ENCODE peak calls at places on chromosomes 3 and 15, in five cellular contexts. T is neuronal stem cell, L is mesenchymal stem cell, O is trophoblast cell, V is H1. R is an unnamed sample.

GRCh38 chr15:81030368-81030739 is 29.6 kb downstream of the TLNRD1 start:
- DNase-seq in T (no peak), L (no peak), O (no peak), V (no peak), R (no peak)

GRCh38 chr15:62060896-62061280 is 641 bp upstream of the VPS13C start:
- DNase-seq in T (no peak), L (no peak), O (no peak), V (no peak), R (no peak)

GRCh38 chr15:25250011-25250596 is 188.7 kb downstream of the UBE3A start:
- DNase-seq in T (no peak), L (no peak), O (no peak), V (no peak), R (no peak)

GRCh38 chr3:184827572-184827971 is 15.6 kb downstream of the VPS8 start:
- DNase-seq in T (no peak), L (no peak), O (no peak), V (no peak), R (no peak)

GRCh38 chr3:36892457-36893136 is 52.3 kb downstream of the TRANK1 start:
- DNase-seq in T (no peak), L (no peak), O (no peak), V (peak; percentile 24), R (no peak)

GRCh38 chr3:74564560-74564959 is 49.9 kb downstream of the CNTN3 start:
- DNase-seq in T (no peak), L (no peak), O (no peak), V (no peak), R (no peak)

GRCh38 chr3:53240989-53241972 is 14.5 kb downstream of the TKT start:
- DNase-seq in T (no peak), L (no peak), O (no peak), V (no peak), R (no peak)

GRCh38 chr3:73530030-73530411 is 94.7 kb downstream of the PDZRN3 start:
- DNase-seq in T (no peak), L (peak; percentile 85), O (no peak), V (no peak), R (no peak)

DNA sequence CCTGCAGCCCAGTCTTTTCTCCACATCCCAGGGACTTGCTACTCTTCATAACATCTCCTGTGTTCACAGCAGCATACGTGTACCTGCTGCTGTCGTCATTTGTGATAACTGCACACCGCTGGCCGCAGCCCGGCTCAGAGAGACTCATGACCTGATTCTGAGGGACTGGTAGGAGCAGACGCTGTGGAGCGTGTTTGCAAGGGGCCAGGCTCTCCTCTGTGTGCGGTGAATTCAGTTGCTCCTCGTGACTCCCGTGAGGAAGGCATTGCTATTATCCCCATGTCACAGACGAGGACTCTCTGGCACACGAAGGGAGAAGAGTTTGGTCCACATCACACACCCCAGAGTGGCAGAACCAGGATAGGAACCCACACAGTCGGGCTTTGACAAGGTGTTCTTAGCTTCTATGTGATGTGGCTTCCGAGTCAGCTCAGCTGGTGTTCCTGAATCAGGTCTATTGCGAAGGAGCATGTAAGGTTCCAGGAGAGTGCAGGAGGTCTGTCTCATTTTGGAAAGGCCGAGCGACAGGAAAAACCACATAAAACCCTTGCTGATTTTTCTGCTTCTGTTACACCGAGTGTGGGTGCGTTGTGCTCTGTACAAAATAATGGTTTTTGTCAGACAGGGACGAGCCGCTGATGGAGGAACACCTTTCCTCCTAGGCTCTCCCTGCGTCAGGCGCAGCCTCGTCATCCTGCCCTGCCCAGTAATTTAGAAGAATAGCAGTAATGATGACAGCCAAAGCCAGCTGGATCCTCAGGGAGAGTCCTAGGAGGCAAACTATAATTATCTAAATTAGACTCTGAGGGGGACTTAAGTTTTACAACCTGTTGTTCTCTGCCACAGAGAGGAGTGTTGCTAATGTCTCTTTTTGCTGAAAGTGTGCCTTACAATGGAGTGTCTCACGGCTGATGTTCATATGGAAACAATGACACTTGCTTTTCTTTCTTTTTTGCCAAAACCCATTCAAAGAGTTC is 157.5 kb upstream of the RGMA start:
- DNase-seq in T (no peak), L (no peak), O (no peak), V (no peak), R (no peak)
- H2BK12ac ChIP-seq in T (no peak overlapping the region), L (no peak overlapping the region), O (no peak overlapping the region), V (peak overlapping the region; percentile 71), R (no peak overlapping the region)

GRCh38 chr3:194872669-194872977 is 186.9 kb downstream of the FAM43A start:
- DNase-seq in T (no peak), L (peak; percentile 41), O (peak; percentile 43), V (no peak), R (peak; percentile 47)
- H2AFZ ChIP-seq in T (no peak overlapping the region), L (no peak overlapping the region), O (no peak overlapping the region), V (no peak overlapping the region), R (no peak overlapping the region)

GRCh38 chr3:181943285-181943684 is 231.6 kb downstream of the SOX2 start:
- DNase-seq in T (no peak), L (no peak), O (no peak), V (no peak), R (no peak)
- H2BK12ac ChIP-seq in T (no peak overlapping the region), L (no peak overlapping the region), O (no peak overlapping the region), V (no peak overlapping the region), R (no peak overlapping the region)

DNA sequence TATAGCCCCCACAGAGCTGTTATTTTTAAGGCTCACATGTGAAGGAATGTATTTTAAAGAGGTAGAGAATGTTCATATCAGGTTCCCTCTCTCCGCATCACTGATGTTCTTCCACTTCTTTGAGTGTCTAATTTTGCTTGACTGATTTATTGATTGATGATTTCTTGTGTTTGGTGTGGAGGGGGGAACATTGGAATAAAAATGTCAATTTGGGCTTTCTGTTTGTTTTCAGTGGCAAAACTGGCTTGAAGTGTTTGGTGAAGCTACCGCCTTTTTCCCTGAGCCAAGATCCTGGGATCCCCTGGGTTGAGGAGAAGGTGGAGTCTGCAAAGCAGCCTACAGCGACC is 2.7 kb upstream of the TMEM212 start:
- DNase-seq in T (no peak), L (no peak), O (no peak), V (no peak), R (no peak)
- H2AFZ ChIP-seq in T (peak overlapping the region; percentile 50), L (no peak overlapping the region), O (no peak overlapping the region), V (peak overlapping the region; percentile 91), R (no peak overlapping the region)

DNA sequence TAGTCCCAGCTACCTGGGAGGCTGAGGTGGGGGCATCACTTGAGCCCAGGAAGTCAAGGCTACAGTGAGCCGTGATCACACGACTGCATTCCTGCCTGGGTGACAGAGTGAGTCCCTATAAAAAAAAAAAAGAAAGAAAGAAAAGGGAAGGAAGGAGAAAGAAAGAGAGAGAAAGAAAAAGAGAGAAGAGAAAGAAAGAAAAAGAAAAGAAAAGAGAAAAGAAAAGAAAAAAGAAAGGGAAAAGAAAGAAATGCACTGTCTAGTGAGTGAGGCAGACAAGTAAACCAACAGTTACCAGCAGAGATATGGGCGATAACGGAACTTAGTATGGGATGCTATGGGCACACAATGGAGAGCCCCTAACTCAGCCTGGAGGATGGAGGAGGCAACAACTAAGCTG is 37.2 kb upstream of the TSEN2 start:
- DNase-seq in T (no peak), L (no peak), O (no peak), V (no peak), R (no peak)
- H2BK12ac ChIP-seq in T (no peak overlapping the region), L (no peak overlapping the region), O (no peak overlapping the region), V (no peak overlapping the region), R (no peak overlapping the region)

GRCh38 chr15:53648934-53649333 is 110.5 kb downstream of the WDR72 start:
- DNase-seq in T (no peak), L (no peak), O (no peak), V (no peak), R (no peak)

DNA sequence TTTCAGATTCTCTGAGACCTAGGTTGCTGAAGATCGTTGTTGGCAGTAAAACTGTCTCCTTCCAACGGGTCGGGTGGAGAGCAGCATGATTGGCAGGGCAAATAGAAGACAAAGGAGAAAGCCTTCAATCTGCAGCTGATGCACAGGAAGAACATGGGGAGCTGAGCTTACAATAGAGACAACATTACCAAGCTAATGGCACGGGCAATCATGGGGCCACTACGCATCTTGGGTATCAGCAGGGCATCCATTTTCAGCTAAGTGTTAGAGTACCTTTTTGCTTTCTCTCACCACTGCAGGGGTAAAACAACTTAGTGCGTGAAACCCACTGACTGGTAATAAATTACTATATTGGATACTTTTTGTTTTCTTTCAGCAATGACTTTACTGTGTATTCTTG is 114.8 kb downstream of the WDR72 start:
- DNase-seq in T (no peak), L (no peak), O (no peak), V (no peak), R (no peak)
- H2AFZ ChIP-seq in T (peak overlapping the region; percentile 27), L (no peak overlapping the region), O (no peak overlapping the region), V (peak overlapping the region; percentile 45), R (no peak overlapping the region)

GRCh38 chr3:9500108-9501050 is 53.2 kb downstream of the LHFPL4 start:
- DNase-seq in T (peak; percentile 79), L (peak; percentile 71), O (peak; percentile 37), V (peak; percentile 99), R (peak; percentile 92)

GRCh38 chr3:9496893-9497292 is 56.7 kb downstream of the LHFPL4 start:
- DNase-seq in T (no peak), L (no peak), O (no peak), V (no peak), R (no peak)

GRCh38 chr3:9497821-9498565 is 55.6 kb downstream of the LHFPL4 start:
- DNase-seq in T (no peak), L (peak; percentile 15), O (peak; percentile 33), V (no peak), R (no peak)

GRCh38 chr3:9499455-9500107 is 54.0 kb downstream of the LHFPL4 start:
- DNase-seq in T (no peak), L (no peak), O (no peak), V (peak; percentile 43), R (peak; percentile 47)

DNA sequence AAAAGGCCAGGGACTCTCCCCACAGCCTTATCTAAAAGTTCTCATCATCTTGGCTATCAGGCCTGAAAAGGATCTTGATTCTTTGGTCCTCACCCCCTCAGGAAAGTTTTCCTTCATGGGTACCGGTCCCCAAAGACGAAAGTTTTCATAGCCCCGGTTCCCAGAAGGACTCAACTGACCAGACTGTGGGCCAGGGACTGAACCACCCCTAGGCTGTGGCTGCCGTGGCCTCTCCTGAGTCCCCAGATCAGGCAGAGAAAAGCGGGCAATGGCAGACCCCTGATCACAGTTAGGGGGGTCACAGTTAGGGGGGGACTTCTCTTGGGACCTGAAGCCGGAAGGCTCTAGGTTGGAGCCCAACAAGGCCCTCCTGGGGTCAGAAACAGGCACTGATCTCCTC is 54.8 kb downstream of the LHFPL4 start:
- DNase-seq in T (no peak), L (no peak), O (no peak), V (no peak), R (no peak)
- H2BK12ac ChIP-seq in T (no peak overlapping the region), L (no peak overlapping the region), O (no peak overlapping the region), V (no peak overlapping the region), R (no peak overlapping the region)

GRCh38 chr3:152779649-152780048 is 55.3 kb upstream of the P2RY1 start:
- DNase-seq in T (peak; percentile 32), L (peak; percentile 19), O (no peak), V (no peak), R (no peak)
- H2AFZ ChIP-seq in T (peak overlapping the region; percentile 66), L (no peak overlapping the region), O (no peak overlapping the region), V (peak overlapping the region; percentile 42), R (no peak overlapping the region)

GRCh38 chr3:117527346-117527745 is 817.8 kb downstream of the TUSC7 start:
- DNase-seq in T (no peak), L (no peak), O (no peak), V (no peak), R (no peak)
- H2BK12ac ChIP-seq in T (no peak overlapping the region), L (no peak overlapping the region), O (no peak overlapping the region), V (no peak overlapping the region), R (no peak overlapping the region)

DNA sequence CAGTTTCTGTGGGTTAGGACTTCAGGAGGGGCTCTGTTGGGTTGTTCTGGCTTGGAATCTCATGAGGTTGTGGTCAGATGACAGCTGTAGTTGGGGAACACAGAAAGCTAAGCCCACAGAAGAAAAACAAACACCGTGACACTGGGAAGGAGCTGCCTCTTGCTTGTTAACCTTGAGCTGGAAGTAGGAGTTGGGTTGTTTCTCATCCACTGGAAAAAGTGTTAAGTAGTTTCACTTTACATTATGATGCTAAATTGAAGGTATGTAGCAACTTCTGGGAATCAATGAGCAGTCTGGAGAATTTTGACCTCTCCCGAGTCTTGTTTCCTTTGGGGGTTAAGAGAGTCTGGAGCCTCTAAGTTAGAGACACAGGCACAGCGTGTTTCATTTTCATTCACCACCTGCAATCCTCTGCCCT is 20.4 kb downstream of the HACD3 start:
- DNase-seq in T (no peak), L (peak; percentile 81), O (no peak), V (no peak), R (no peak)
- H2AFZ ChIP-seq in T (no peak overlapping the region), L (no peak overlapping the region), O (no peak overlapping the region), V (no peak overlapping the region), R (no peak overlapping the region)

R was measured in H9.